ENCODE peak calls at places on chromosomes 2 and 18, in four cellular contexts. Y, O, Z and T are unnamed samples.

GRCh38 chr18:68937204-68937603 is 139.3 kb downstream of the CCDC102B start:
- DNase-seq in Y (no peak), O (no peak), Z (no peak), T (no peak)

GRCh38 chr2:112048887-112049286 is 6.2 kb upstream of the TMEM87B start:
- DNase-seq in Y (peak), O (peak), Z (no peak), T (peak)

GRCh38 chr2:216694201-216694825 is 1.0 kb downstream of the IGFBP5 start:
- DNase-seq in Y (peak), O (peak), Z (no peak), T (no peak)

GRCh38 chr18:48949051-48949605 is 1.6 kb downstream of the SMAD7 start:
- DNase-seq in Y (no peak), O (no peak), Z (no peak), T (no peak)

GRCh38 chr2:61670591-61671503 is 132.7 kb upstream of the XPO1 start:
- DNase-seq in Y (peak), O (no peak), Z (peak), T (no peak)

GRCh38 chr2:120937736-120938131 is 202.1 kb downstream of the GLI2 start:
- DNase-seq in Y (no peak), O (no peak), Z (no peak), T (no peak)

GRCh38 chr2:144522741-144523605 is 3.1 kb upstream of the ZEB2 start:
- DNase-seq in Y (no peak), O (peak), Z (no peak), T (no peak)

GRCh38 chr18:8717011-8717770 is 11.8 kb downstream of the MTCL1 start:
- DNase-seq in Y (no peak), O (no peak), Z (no peak), T (no peak)

GRCh38 chr18:6752200-6752873 is 22.8 kb downstream of the ARHGAP28 start:
- DNase-seq in Y (no peak), O (no peak), Z (no peak), T (no peak)

GRCh38 chr2:197369946-197370325 is 59.4 kb upstream of the ANKRD44 start:
- DNase-seq in Y (no peak), O (no peak), Z (no peak), T (no peak)

GRCh38 chr2:197363998-197364397 is 53.4 kb upstream of the ANKRD44 start:
- DNase-seq in Y (no peak), O (no peak), Z (no peak), T (no peak)

GRCh38 chr2:197368412-197368811 is 57.8 kb upstream of the ANKRD44 start:
- DNase-seq in Y (no peak), O (no peak), Z (no peak), T (no peak)

GRCh38 chr2:197372582-197372981 is 62.0 kb upstream of the ANKRD44 start:
- DNase-seq in Y (no peak), O (no peak), Z (no peak), T (no peak)

DNA sequence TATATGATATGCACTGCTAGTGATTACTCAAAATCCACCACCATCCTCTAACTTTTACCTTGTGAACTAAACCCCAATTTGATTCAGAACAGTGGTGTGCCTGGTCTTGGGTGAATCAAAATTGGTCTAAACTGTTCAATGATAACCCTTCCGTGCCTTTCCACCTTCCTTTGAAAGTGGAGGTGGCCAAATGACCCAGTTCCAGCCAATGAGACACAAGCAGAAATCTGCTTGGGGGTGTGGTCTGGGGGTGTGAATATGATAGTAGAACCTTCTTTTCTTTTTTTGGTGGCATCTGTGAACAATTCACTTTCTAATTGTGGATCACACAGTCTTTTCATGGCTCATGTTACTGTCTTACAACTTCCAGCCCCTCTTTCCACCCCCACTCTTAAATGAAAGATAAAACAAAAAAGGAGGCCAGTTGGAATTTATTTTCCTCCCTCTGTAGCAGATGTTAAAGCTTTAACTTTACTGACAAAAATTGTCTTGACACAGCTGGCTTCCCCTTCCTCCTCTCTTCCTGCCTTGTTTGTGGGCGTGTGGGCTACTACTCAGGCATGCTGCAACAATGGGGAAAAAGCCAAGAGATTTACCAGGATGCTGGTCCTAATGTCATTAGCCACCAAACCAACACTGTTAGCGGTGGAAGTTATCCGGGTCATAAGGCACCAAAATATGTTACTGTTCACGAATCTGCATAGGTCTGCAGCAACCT is 58.8 kb upstream of the ANKRD44 start:
- DNase-seq in Y (no peak), O (no peak), Z (no peak), T (no peak)
- TF ChIP-seq SMC3 in Y (no peak), O (no peak), Z (no peak), T (no peak)

DNA sequence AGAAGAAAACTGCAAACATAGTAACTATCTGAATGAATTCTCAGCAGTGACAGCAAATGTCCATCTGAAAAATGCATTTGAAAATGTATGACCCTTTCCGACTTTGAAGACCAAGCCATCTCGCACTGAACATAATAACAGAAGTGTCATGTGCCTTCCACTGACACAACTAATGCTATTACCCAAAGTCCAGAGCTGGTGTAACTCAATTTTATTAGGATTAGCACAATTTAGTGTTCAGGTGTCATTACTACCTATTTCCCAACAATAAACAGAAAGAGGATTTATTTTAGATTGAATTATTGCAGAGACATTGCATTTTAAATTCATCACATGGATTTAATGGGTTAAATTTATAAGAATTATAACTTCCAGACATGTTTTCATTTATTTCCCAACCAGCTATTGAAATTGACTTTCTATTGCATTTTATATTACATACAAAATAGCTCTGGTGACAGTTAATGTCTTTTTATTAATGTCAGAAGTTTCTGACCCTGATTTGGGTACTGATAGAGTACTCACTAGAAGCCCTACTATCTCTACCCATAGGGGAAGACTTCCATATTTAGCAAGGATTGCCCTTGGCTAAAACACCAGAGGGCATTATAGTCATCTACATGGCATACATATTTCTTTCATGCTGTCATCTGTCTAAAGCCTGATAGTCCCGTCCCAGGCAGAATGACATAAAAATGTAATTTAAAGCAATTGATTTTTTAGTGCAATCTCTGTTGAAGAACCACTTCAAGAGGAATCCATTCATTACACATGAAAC is 7.0 kb upstream of the STK39 start:
- DNase-seq in Y (peak), O (peak), Z (no peak), T (peak)
- TF ChIP-seq PBX3 in Y (no peak), O (peak), Z (no peak), T (no peak)

DNA sequence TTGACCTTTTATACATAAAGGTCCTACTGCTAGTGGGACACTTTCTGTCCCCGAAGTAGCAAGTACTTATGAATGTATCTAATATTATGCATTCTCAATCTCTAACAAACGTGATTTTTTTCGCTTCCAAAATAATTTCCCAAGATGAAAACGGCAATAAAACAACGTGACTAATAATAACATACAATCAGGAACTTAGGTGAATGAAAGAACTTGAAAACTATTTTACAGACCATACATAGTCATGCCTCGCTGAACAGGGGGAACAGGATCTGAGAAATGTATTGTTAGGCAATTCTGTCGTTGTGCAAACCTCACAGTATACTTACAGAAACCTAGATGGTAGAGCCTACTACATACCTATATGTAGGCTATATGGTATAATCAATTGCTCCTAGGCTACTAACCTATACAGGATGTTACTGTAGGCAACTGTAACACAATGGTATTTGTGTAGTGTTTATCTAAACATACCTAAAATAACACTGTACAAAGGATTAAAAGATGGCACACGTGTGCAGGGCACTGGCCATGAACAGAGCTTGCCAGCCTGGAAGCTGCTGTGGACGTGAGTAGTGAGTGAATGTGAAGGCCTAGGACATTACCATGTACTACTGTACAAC is 2.5 kb downstream of the RTN4 start:
- DNase-seq in Y (peak), O (no peak), Z (no peak), T (peak)
- TF ChIP-seq SMC3 in Y (no peak), O (no peak), Z (peak), T (no peak)

GRCh38 chr2:240465765-240466578 is 30.5 kb downstream of the GPC1 start:
- DNase-seq in Y (no peak), O (peak), Z (no peak), T (no peak)
- TF ChIP-seq PBX3 in Y (no peak), O (no peak), Z (no peak), T (no peak)

GRCh38 chr18:34818069-34818468 is 108.0 kb downstream of the DTNA start:
- DNase-seq in Y (no peak), O (no peak), Z (no peak), T (no peak)
- TF ChIP-seq SMC3 in Y (no peak), O (no peak), Z (no peak), T (no peak)